ENCODE peak calls at places on chromosomes 3 and 15, in seven cellular contexts. J is lower leg skin, R is uterus, V is adrenal gland, E is upper lobe of left lung, Y is heart left ventricle, W is esophagus squamous epithelium. K is an unnamed sample.

GRCh38 chr15:33623010-33623409 is 312.2 kb downstream of the RYR3 start:
- DNase-seq in R (no peak), E (no peak), Y (no peak), V (no peak), W (no peak), J (no peak), K (no peak)

GRCh38 chr3:117016359-117016758 is 306.8 kb downstream of the TUSC7 start:
- DNase-seq in V (no peak), E (no peak), R (no peak), W (no peak), Y (no peak), J (no peak), K (no peak)

GRCh38 chr15:79339588-79340314 is 28.8 kb downstream of the TMED3 start:
- DNase-seq in Y (no peak), E (no peak), R (no peak), V (no peak), W (no peak), J (no peak), K (no peak)

GRCh38 chr3:138399766-138400165 is 34.6 kb upstream of the ESYT3 start:
- DNase-seq in E (no peak), J (no peak), Y (no peak), V (peak; percentile 45), R (no peak), W (no peak), K (no peak)

GRCh38 chr3:125647318-125648014 is 52.2 kb upstream of the OSBPL11 start:
- DNase-seq in V (no peak), J (peak; percentile 37), E (peak; percentile 92), Y (no peak), W (no peak), R (no peak), K (no peak)

GRCh38 chr3:63303238-63303637 is 25.1 kb downstream of the SYNPR start:
- DNase-seq in E (no peak), V (no peak), R (no peak), W (no peak), Y (no peak), J (no peak), K (no peak)

GRCh38 chr15:92653836-92654524 is 1.6 kb downstream of the FAM174B start:
- DNase-seq in E (peak; percentile 77), J (no peak), Y (peak; percentile 37), R (no peak), V (no peak), W (no peak), K (peak; percentile 76)

GRCh38 chr15:66472176-66472999 is 25.2 kb downstream of the SNAPC5 start:
- DNase-seq in J (no peak), V (no peak), E (no peak), Y (peak; percentile 34), R (no peak), W (no peak), K (no peak)

GRCh38 chr3:32457971-32458471 is 44.6 kb downstream of the CMTM6 start:
- DNase-seq in J (no peak), V (no peak), W (no peak), E (no peak), R (no peak), Y (no peak), K (no peak)

GRCh38 chr3:196047391-196048030 is 34.4 kb downstream of the TFRC start:
- DNase-seq in E (no peak), J (no peak), V (no peak), Y (no peak), R (no peak), W (no peak), K (no peak)

GRCh38 chr3:196048922-196049566 is 32.8 kb downstream of the TFRC start:
- DNase-seq in Y (no peak), V (no peak), R (no peak), W (no peak), E (no peak), J (no peak), K (no peak)

GRCh38 chr3:196042673-196043072 is 39.2 kb downstream of the TFRC start:
- DNase-seq in V (no peak), Y (no peak), R (no peak), W (no peak), E (no peak), J (no peak), K (no peak)

GRCh38 chr3:196049567-196050122 is 32.2 kb downstream of the TFRC start:
- DNase-seq in E (no peak), W (no peak), J (no peak), Y (no peak), R (no peak), V (no peak), K (no peak)

GRCh38 chr3:196044513-196044912 is 37.4 kb downstream of the TFRC start:
- DNase-seq in J (no peak), V (no peak), R (no peak), E (no peak), Y (no peak), W (no peak), K (no peak)
- TF ChIP-seq POLR2A in J (no peak), V (no peak), R (no peak), E (no peak), Y (no peak), W (no peak), K (no peak)

GRCh38 chr3:172176385-172176784 is 137.0 kb downstream of the FNDC3B start:
- DNase-seq in W (no peak), E (no peak), Y (no peak), R (no peak), J (no peak), V (no peak), K (no peak)

GRCh38 chr3:172174396-172175253 is 135.2 kb downstream of the FNDC3B start:
- DNase-seq in E (no peak), Y (no peak), W (no peak), V (no peak), J (no peak), R (no peak), K (no peak)

GRCh38 chr3:172173316-172174271 is 134.2 kb downstream of the FNDC3B start:
- DNase-seq in E (no peak), V (no peak), Y (no peak), J (no peak), R (no peak), W (no peak), K (no peak)

GRCh38 chr3:172177046-172177445 is 137.7 kb downstream of the FNDC3B start:
- DNase-seq in Y (no peak), V (peak; percentile 39), E (no peak), W (no peak), J (no peak), R (no peak), K (no peak)

DNA sequence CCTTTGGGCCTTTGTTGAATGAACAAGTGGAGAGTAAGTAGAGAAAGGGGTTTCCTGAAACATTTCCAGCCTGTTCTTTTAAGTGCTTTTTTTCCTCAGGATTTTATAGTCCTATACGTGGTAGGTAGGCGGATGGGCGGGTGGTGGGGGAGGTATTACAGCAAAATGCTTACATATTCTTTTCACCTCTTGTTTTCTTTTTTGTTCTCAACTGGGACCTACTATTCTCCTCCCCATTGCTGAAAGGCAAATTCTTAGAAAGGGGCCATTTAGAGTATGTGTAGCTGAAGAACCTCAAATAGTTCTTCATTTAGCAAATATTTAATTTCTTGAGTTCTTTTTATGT is 135.8 kb downstream of the FNDC3B start:
- DNase-seq in Y (no peak), J (no peak), R (no peak), E (no peak), W (no peak), V (no peak), K (no peak)
- H3K4me3 ChIP-seq in Y (no peak overlapping the region), J (no peak overlapping the region), R (no peak overlapping the region), E (no peak overlapping the region), W (no peak overlapping the region), V (no peak overlapping the region), K (no peak overlapping the region)

GRCh38 chr15:49174902-49175301 is 4.9 kb downstream of the GALK2 start:
- DNase-seq in E (no peak), V (no peak), R (no peak), J (no peak), Y (no peak), W (no peak), K (no peak)

GRCh38 chr15:49171790-49172189 is 1.7 kb downstream of the GALK2 start:
- DNase-seq in Y (no peak), E (no peak), J (no peak), V (no peak), R (no peak), W (no peak), K (no peak)

GRCh38 chr15:49164865-49165264 is 5.2 kb upstream of the GALK2 start:
- DNase-seq in W (no peak), J (no peak), Y (no peak), R (no peak), V (no peak), E (no peak), K (no peak)

GRCh38 chr15:49168026-49168425 is 2.0 kb upstream of the GALK2 start:
- DNase-seq in W (no peak), E (no peak), R (no peak), V (no peak), Y (no peak), J (no peak), K (no peak)

DNA sequence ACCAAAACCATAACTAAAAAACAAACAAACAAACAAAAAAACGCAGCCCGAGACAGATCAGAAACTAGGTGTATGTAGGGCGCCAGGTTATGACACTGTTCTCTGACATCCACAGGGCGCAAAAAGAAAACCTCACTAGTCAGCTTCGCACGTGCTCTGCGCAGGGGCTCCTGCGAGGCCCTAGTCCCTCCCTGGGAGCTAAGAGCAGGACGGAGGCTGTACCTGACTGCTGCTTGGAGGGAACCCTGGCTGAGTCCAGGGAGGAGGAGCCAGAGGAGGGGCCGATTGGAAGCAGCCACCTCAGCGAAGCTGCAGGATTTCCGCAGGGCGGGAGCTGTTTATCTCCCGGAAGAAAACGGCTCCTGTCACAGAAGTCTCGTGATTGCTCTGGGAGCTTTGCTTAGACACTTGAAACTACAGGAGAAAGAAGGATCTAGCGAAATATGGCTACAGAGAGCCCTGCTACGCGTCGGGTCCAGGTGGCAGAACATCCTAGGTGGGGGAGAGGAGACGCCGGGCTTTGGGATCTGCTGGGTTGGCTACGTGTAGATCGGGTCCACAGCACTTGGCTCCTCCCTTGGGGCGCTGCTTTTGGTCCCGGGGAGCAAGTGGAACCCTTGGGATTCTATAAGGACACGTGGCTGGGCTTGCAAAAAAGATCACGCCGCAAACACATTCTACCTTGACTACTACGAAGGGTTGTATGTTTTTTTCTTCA is at the start of gene GALK2:
- DNase-seq in J (peak; percentile 93), R (peak; percentile 83), Y (peak; percentile 87), E (peak; percentile 96), W (peak; percentile 11), V (peak; percentile 94), K (peak; percentile 94)
- TF ChIP-seq POLR2A in J (peak; percentile 14), R (peak; percentile 53), Y (no peak), E (peak; percentile 30), W (peak; percentile 62), V (peak; percentile 17), K (no peak)

DNA sequence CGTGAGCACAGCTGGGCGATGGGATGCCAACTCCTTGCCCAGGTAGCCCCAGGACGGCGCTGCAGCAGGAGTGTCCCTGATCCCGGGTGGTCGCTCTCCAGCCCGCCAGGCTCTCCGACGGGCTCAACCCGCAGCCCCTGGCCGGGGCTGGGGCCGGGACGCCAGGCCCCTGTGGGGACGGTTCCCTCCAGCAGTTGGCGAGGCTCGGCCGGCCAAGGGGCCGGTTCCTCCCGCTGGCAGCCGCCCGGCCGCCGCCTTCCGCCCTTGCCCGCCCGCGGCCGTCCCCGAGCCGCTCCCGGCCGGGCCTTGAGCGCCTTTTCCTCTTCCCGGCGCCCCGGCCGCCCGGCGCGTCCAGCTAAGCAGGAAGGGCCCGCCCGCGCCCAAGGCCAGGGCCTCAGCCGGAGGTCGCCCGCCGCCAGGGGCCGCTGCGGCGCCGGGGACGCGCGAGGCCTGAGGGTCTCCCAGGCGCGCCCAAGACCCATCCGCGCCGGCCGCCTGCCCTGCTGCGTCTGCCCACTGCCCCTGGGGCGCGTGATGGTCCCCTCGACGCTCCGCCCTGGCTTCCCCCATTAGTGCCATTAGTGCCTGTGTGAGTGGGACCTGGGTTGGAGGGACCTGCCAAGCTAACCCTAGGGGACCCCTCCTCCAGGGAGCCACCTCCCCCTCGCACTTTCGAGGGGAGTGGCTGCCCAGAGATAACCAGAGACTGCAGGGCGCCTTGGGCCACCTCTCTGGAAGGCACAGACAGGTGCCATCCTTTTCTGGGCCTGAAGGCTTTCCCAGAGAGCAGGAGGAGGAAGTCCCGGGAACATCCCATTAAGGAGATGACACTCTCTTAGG is 106.4 kb downstream of the FBLN2 start:
- DNase-seq in W (no peak), V (peak; percentile 20), R (no peak), J (no peak), Y (peak; percentile 63), E (no peak), K (no peak)
- H3K4me3 ChIP-seq in W (peak overlapping the region; percentile 3), V (no peak overlapping the region), R (no peak overlapping the region), J (no peak overlapping the region), Y (peak overlapping the region; percentile 55), E (peak overlapping the region; percentile 31), K (peak overlapping the region; percentile 34)